ENCODE peak calls at places on chromosome 1, in six cellular contexts. D is WERI-Rb-1, N is BJ, U is GM23338, K is cardiac muscle cell, T is bronchial epithelial cell. Q is an unnamed sample.

GRCh38 chr1:187465441-187465840 is 636.7 kb downstream of the PLA2G4A start:
- DNase-seq in N (no peak), U (no peak), T (peak), K (no peak), D (no peak), Q (no peak)

GRCh38 chr1:233627823-233628222 is 13.9 kb downstream of the KCNK1 start:
- DNase-seq in D (no peak), U (no peak), K (no peak), T (peak), N (no peak), Q (no peak)

GRCh38 chr1:91501527-91501859 is 842 bp downstream of the CDC7 start:
- DNase-seq in U (peak), K (peak), D (no peak), N (no peak), T (peak), Q (peak)

GRCh38 chr1:40141878-40142535 is 19.2 kb upstream of the RLF start:
- DNase-seq in D (no peak), N (no peak), U (peak), T (no peak), K (peak), Q (no peak)

GRCh38 chr1:51829058-51829457 is 49.5 kb downstream of the NRDC start:
- DNase-seq in D (no peak), N (no peak), U (no peak), K (no peak), T (peak), Q (no peak)

GRCh38 chr1:16012590-16013219 is 5.1 kb downstream of the HSPB7 start:
- DNase-seq in T (peak), U (peak), D (no peak), N (no peak), K (peak), Q (peak)

GRCh38 chr1:2127181-2128145 is 67.1 kb downstream of the FAAP20 start:
- DNase-seq in N (no peak), D (no peak), U (no peak), K (no peak), T (no peak), Q (no peak)

GRCh38 chr1:32798191-32798590 is 19.0 kb downstream of the YARS1 start:
- DNase-seq in D (no peak), K (no peak), N (no peak), U (no peak), T (peak), Q (no peak)

GRCh38 chr1:155122308-155122707 is 5.4 kb upstream of the EFNA1 start:
- DNase-seq in T (no peak), U (no peak), N (no peak), K (no peak), D (no peak), Q (no peak)

GRCh38 chr1:178501705-178502329 is 5.1 kb upstream of the CLEC20A start:
- DNase-seq in U (peak), T (peak), K (peak), D (peak), N (no peak), Q (peak)

GRCh38 chr1:156772222-156772621 is 4.9 kb downstream of the PRCC start:
- DNase-seq in K (no peak), T (no peak), N (no peak), U (no peak), D (no peak), Q (no peak)
- TF ChIP-seq CTCF in K (no peak), T (no peak), N (no peak), U (peak), D (no peak), Q (no peak)

GRCh38 chr1:234874291-234875288 is 254.0 kb downstream of the TOMM20 start:
- DNase-seq in D (no peak), T (no peak), K (no peak), N (no peak), U (no peak), Q (no peak)

GRCh38 chr1:234878288-234878687 is 250.3 kb downstream of the TOMM20 start:
- DNase-seq in N (no peak), K (no peak), U (no peak), D (no peak), T (no peak), Q (no peak)

GRCh38 chr1:234877761-234878160 is 250.9 kb downstream of the TOMM20 start:
- DNase-seq in T (no peak), U (no peak), K (no peak), D (no peak), N (no peak), Q (no peak)

GRCh38 chr1:234875328-234875952 is 253.2 kb downstream of the TOMM20 start:
- DNase-seq in N (no peak), U (no peak), D (no peak), K (no peak), T (peak), Q (no peak)

DNA sequence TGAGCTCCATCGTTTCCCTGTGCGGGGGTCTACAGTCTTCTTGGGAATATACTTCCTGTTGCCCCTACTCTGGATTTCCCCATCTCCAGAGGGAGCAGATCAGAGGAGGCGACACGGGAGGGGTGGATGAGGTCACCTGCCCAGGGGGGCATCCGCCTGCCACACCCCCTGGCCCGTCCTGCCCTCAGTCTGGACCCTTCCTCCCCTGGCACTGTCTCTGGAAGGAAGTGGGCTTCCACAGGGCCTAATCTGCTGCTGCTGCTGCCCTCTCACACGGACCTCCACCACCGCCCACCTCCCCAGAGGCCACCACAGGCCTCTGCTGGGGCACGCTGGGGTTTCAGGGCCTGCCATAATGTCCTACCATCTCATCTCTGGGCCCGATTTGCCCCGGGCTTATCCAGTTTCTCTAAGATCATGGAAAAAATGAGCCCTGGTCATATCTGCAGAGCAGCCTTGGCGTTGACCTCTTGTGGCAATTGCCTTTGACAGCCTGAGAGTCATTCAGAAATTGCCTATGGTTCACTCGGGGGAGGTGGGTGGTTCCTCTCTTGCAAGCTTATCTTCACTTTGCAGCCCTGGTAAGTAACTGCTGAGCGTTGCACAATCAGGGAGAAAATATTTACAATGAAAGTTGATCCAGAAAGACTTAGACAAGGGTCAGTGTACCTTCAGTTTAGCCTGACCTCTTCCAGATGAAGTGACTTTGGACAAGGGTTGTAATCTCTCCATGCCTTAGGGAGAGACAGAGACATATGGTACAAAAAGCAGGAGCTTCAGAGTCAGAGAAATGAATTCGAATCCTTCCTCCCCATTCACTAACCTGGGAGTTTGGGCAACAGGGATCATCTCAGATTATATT is 252.5 kb downstream of the TOMM20 start:
- DNase-seq in T (peak), K (peak), D (no peak), N (no peak), U (no peak), Q (peak)
- TF ChIP-seq CTCF in T (no peak), K (no peak), D (no peak), N (no peak), U (no peak), Q (no peak)

GRCh38 chr1:192807968-192808587 is 761 bp upstream of the RGS2 start:
- DNase-seq in D (no peak), K (peak), U (peak), N (no peak), T (peak), Q (no peak)

GRCh38 chr1:192810253-192810880 is 1.5 kb downstream of the RGS2 start:
- DNase-seq in D (peak), N (no peak), U (no peak), T (no peak), K (peak), Q (peak)

GRCh38 chr1:192807221-192807967 is 1.4 kb upstream of the RGS2 start:
- DNase-seq in K (peak), D (no peak), T (peak), N (no peak), U (no peak), Q (peak)

GRCh38 chr1:192809286-192810252 is 730 bp downstream of the RGS2 start:
- DNase-seq in U (peak), N (no peak), K (peak), D (peak), T (peak), Q (no peak)

GRCh38 chr1:192808588-192809285 is at the start of gene RGS2:
- DNase-seq in D (peak), T (peak), U (peak), K (peak), N (peak), Q (peak)
- TF ChIP-seq CTCF in D (no peak), T (peak), U (no peak), K (no peak), N (no peak), Q (no peak)

DNA sequence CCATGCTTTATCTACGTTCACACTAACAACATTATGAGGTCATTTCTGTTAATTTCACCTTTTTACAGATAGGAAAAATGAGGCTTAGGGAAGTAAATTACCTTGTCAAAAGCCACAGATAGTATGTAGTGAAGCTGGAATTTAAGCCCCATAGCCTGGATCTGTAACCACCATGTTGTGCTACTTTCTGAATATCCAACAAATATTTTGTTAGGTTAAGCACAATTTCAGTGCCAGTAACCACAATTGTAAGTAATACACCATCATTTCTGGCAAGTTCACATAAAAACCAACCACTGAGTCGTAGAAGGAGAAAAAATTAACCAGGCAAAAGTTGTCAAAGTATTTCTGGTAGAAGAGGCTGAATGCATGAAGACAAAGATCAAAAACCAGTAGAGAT is 593.1 kb upstream of the CAMK1G start:
- DNase-seq in T (no peak), K (no peak), U (no peak), N (no peak), D (no peak), Q (no peak)
- TF ChIP-seq CTCF in T (no peak), K (no peak), U (no peak), N (no peak), D (no peak), Q (no peak)

GRCh38 chr1:224637510-224637909 is 21.4 kb downstream of the CNIH3 start:
- DNase-seq in T (peak), N (peak), D (no peak), K (peak), U (peak), Q (no peak)
- TF ChIP-seq CTCF in T (no peak), N (no peak), D (no peak), K (no peak), U (no peak), Q (no peak)

DNA sequence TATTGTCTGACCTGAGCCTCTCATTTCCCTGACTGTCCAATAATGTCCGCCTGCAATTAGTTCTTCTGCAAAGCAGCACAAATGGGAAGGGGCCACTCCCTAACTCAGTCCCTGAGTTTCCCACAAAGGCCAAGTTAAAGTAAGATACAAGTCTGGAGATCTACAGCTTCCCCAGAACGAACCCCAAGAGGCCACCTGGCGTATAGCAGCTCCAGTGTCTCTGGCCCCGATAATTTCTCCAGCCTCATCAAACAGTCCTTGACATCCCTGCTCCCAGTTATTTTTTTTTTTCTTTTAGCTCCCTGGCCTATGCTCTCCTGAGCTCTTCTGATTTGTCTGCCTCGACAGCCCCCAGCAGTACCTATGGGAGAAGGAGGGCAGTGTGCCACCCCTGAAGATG is 8.1 kb upstream of the ACKR1 start:
- DNase-seq in K (no peak), U (peak), D (no peak), N (no peak), T (no peak), Q (no peak)
- TF ChIP-seq CTCF in K (peak), U (peak), D (peak), N (no peak), T (peak), Q (peak)

DNA sequence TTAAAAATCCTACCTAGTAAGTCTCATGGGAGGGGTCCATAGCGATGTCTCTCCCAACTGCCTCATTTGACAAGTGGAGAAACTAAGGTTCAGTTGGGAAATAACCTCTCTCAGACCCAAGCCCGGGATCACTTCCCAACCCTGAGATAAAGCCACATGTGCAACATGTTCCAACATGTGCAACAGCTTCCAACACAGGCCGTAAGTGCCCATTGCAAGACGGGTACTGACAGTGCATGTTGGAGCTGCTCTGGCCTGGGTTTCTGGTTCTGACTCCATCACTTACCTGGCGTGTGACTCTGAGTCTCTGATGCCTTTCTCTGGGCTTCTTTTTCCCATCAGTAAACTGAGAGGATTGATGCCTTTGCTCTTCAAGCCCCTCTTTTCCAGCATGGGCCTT is 38.0 kb upstream of the FOXO6 start:
- DNase-seq in T (peak), N (no peak), D (no peak), K (no peak), U (no peak), Q (no peak)
- TF ChIP-seq CTCF in T (no peak), N (no peak), D (no peak), K (no peak), U (no peak), Q (no peak)

GRCh38 chr1:6393400-6394187 is at the start of gene ACOT7:
- DNase-seq in D (peak), K (peak), N (peak), U (peak), T (peak), Q (peak)
- TF ChIP-seq CTCF in D (no peak), K (peak), N (peak), U (no peak), T (peak), Q (no peak)

GRCh38 chr1:241408170-241408569 is 51.2 kb upstream of the RGS7 start:
- DNase-seq in T (no peak), U (peak), N (no peak), D (no peak), K (peak), Q (no peak)
- TF ChIP-seq CTCF in T (no peak), U (peak), N (no peak), D (peak), K (no peak), Q (no peak)